ENCODE peak calls at places on chromosomes 16 and 17, in eight cellular contexts. E, S, P, H, U, M, V and J are unnamed samples.
A peak's percentile ranks its signal among the peaks of the same experiment; 100 is the strongest.

GRCh38 chr16:65832679-65833078 is 533.8 kb upstream of the CDH5 start:
- DNase-seq in E (no peak), S (no peak), P (no peak), H (no peak), U (no peak), M (no peak), V (peak; percentile 16), J (no peak)

GRCh38 chr16:24995033-24995432 is 20.1 kb downstream of the ARHGAP17 start:
- DNase-seq in E (no peak), S (no peak), P (no peak), H (no peak), U (no peak), M (no peak), V (no peak), J (no peak)

GRCh38 chr16:76668207-76668725 is 391.1 kb downstream of the CNTNAP4 start:
- DNase-seq in E (no peak), S (no peak), P (no peak), H (no peak), U (no peak), M (no peak), V (no peak), J (no peak)

GRCh38 chr17:2975469-2975958 is 87.9 kb downstream of the OR1D5 start:
- DNase-seq in E (no peak), S (peak; percentile 80), P (peak; percentile 40), H (peak; percentile 61), U (peak; percentile 90), M (peak; percentile 26), V (peak; percentile 61), J (peak; percentile 29)

GRCh38 chr16:87178977-87179376 is 138.2 kb downstream of the C16orf95 start:
- DNase-seq in E (no peak), S (no peak), P (no peak), H (no peak), U (no peak), M (no peak), V (peak; percentile 42), J (no peak)

GRCh38 chr17:11935734-11936406 is 61.4 kb downstream of the ZNF18 start:
- DNase-seq in E (no peak), S (no peak), P (peak; percentile 67), H (peak; percentile 38), U (peak; percentile 43), M (no peak), V (peak; percentile 57), J (no peak)

GRCh38 chr17:80834896-80835281 is 156.8 kb upstream of the CHMP6 start:
- DNase-seq in E (no peak), S (no peak), P (no peak), H (no peak), U (no peak), M (no peak), V (no peak), J (no peak)

GRCh38 chr17:40559016-40559853 is 6.0 kb downstream of the CCR7 start:
- DNase-seq in E (peak; percentile 84), S (peak; percentile 83), P (no peak), H (peak; percentile 84), U (no peak), M (no peak), V (no peak), J (peak; percentile 82)

GRCh38 chr17:12256380-12256995 is 235.8 kb downstream of the MAP2K4 start:
- DNase-seq in E (no peak), S (no peak), P (peak; percentile 18), H (peak; percentile 39), U (peak; percentile 37), M (no peak), V (peak; percentile 43), J (no peak)

GRCh38 chr16:65763640-65764305 is 602.7 kb upstream of the CDH5 start:
- DNase-seq in E (no peak), S (no peak), P (no peak), H (no peak), U (no peak), M (no peak), V (no peak), J (no peak)

GRCh38 chr16:27181020-27181419 is 22.3 kb upstream of the KDM8 start:
- DNase-seq in E (no peak), S (no peak), P (no peak), H (no peak), U (no peak), M (no peak), V (peak; percentile 16), J (no peak)

GRCh38 chr17:49756323-49756722 is 7.6 kb downstream of the FAM117A start:
- DNase-seq in E (no peak), S (no peak), P (no peak), H (no peak), U (no peak), M (no peak), V (no peak), J (no peak)

GRCh38 chr17:49755681-49756283 is 8.1 kb downstream of the FAM117A start:
- DNase-seq in E (no peak), S (no peak), P (no peak), H (no peak), U (no peak), M (peak; percentile 59), V (no peak), J (no peak)

GRCh38 chr17:49752508-49752907 is 11.4 kb downstream of the FAM117A start:
- DNase-seq in E (no peak), S (no peak), P (no peak), H (no peak), U (no peak), M (no peak), V (no peak), J (no peak)

GRCh38 chr17:49756805-49757496 is 7.0 kb downstream of the FAM117A start:
- DNase-seq in E (no peak), S (no peak), P (no peak), H (no peak), U (no peak), M (no peak), V (no peak), J (no peak)

GRCh38 chr17:49753959-49754391 is 10.0 kb downstream of the FAM117A start:
- DNase-seq in E (peak; percentile 79), S (no peak), P (no peak), H (no peak), U (no peak), M (no peak), V (peak; percentile 56), J (no peak)
- TF ChIP-seq POLR2AphosphoS5 in E (no peak), S (no peak), P (no peak), H (no peak), U (no peak), M (no peak), V (no peak), J (peak; percentile 18)

DNA sequence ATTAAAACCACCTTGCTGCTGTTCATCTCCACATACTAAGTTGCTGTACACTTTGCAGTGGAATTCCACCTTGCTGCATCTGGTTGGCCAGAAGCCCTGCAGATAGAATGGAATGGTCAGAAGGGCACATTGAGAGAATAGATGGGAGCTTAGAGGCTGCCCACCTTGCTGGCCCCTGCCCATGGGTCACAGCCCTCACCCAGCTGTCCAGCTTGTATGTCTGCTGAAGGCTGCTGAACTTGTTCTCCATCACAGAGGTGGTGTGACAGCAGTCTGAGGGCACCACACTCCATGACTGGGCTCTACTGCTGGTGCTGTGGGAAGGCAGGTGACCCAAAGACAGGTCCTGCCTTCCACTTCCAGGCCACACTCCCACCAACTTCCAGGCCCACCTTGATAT is 1755.4 kb downstream of the TP53TG3F start:
- DNase-seq in E (no peak), S (no peak), P (no peak), H (no peak), U (no peak), M (no peak), V (no peak), J (no peak)
- H3K9me3 ChIP-seq in E (no peaks in the 10 kb centered on the region), S (no peaks in the 10 kb centered on the region), P (no peaks in the 10 kb centered on the region), H (no peaks in the 10 kb centered on the region), U (peaks cover 16% of the 10 kb centered on the region), M (no peaks in the 10 kb centered on the region), V (no peaks in the 10 kb centered on the region), J (peaks cover 6% of the 10 kb centered on the region)

GRCh38 chr17:82752371-82753200 is 721 bp downstream of the TBCD start:
- DNase-seq in E (no peak), S (no peak), P (peak; percentile 39), H (no peak), U (no peak), M (no peak), V (peak; percentile 84), J (no peak)

GRCh38 chr17:82751171-82751570 is 694 bp upstream of the TBCD start:
- DNase-seq in E (no peak), S (no peak), P (peak; percentile 22), H (no peak), U (no peak), M (no peak), V (no peak), J (no peak)

GRCh38 chr17:82750241-82750905 is 1.5 kb upstream of the TBCD start:
- DNase-seq in E (no peak), S (no peak), P (no peak), H (no peak), U (no peak), M (no peak), V (no peak), J (no peak)

GRCh38 chr17:82753201-82753464 is 1.3 kb downstream of the TBCD start:
- DNase-seq in E (no peak), S (no peak), P (no peak), H (no peak), U (no peak), M (no peak), V (no peak), J (no peak)

GRCh38 chr17:82751571-82752370 is at the start of gene TBCD:
- DNase-seq in E (peak; percentile 93), S (peak; percentile 96), P (peak; percentile 89), H (peak; percentile 88), U (peak; percentile 82), M (peak; percentile 88), V (peak; percentile 100), J (peak; percentile 84)
- TF ChIP-seq POLR2AphosphoS5 in E (no peak), S (peak; percentile 81), P (peak; percentile 70), H (peak; percentile 89), U (peak; percentile 59), M (peak; percentile 61), V (peak; percentile 54), J (peak; percentile 88)

GRCh38 chr16:35562471-35562870 is 2103.1 kb downstream of the TP53TG3F start:
- DNase-seq in E (no peak), S (no peak), P (no peak), H (no peak), U (no peak), M (no peak), V (no peak), J (no peak)

GRCh38 chr16:35564889-35565288 is 2105.5 kb downstream of the TP53TG3F start:
- DNase-seq in E (no peak), S (peak; percentile 91), P (no peak), H (no peak), U (no peak), M (no peak), V (no peak), J (no peak)

GRCh38 chr16:35565626-35566025 is 2106.2 kb downstream of the TP53TG3F start:
- DNase-seq in E (no peak), S (no peak), P (no peak), H (no peak), U (no peak), M (no peak), V (no peak), J (no peak)

GRCh38 chr16:35562919-35563318 is 2103.5 kb downstream of the TP53TG3F start:
- DNase-seq in E (no peak), S (peak; percentile 79), P (no peak), H (no peak), U (no peak), M (no peak), V (no peak), J (no peak)

DNA sequence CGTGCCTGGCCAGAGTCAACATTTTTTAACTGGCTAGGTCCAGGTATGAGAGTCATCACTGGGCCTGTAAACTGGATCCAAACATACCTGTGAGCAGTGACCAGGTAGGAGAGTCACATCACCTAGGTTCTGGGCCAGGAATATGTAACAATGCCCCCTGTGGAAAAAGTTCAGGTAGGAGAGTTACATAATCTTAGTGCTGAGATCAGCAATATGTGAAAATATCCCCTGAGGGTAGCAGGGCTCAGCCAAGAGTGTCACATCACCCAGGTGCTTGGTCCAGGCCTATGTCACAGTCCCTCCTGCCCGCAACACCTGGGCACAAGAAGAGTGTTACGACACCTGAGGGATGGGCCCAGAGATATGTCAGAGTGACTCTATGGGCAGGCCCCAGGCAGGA is 2104.7 kb downstream of the TP53TG3F start:
- DNase-seq in E (no peak), S (no peak), P (no peak), H (no peak), U (no peak), M (no peak), V (no peak), J (no peak)
- H3K9me3 ChIP-seq in E (no peaks in the 10 kb centered on the region), S (no peaks in the 10 kb centered on the region), P (no peaks in the 10 kb centered on the region), H (no peaks in the 10 kb centered on the region), U (no peaks in the 10 kb centered on the region), M (no peaks in the 10 kb centered on the region), V (no peaks in the 10 kb centered on the region), J (no peaks in the 10 kb centered on the region)